ENCODE peak calls at places on chromosomes 13 and 19, in seven cellular contexts. S, G, A, U, E, O and V are unnamed samples.

GRCh38 chr13:32323912-32324311 is 8.6 kb downstream of the BRCA2 start:
- DNase-seq in S (no peak), G (no peak), A (no peak), U (no peak), E (no peak), O (no peak), V (no peak)

GRCh38 chr13:32262165-32262564 is 53.0 kb downstream of the ZAR1L start:
- DNase-seq in S (no peak), G (no peak), A (no peak), U (no peak), E (no peak), O (no peak), V (no peak)

GRCh38 chr13:20728579-20729300 is 25.2 kb downstream of the IL17D start:
- DNase-seq in S (no peak), G (no peak), A (no peak), U (no peak), E (no peak), O (no peak), V (no peak)

GRCh38 chr13:39273953-39274352 is 235.7 kb downstream of the NHLRC3 start:
- DNase-seq in S (no peak), G (peak; percentile 27), A (peak; percentile 22), U (no peak), E (peak; percentile 17), O (no peak), V (no peak)

GRCh38 chr19:30968210-30968609 is 381.0 kb downstream of the TSHZ3 start:
- DNase-seq in S (no peak), G (no peak), A (no peak), U (no peak), E (peak; percentile 30), O (no peak), V (no peak)

GRCh38 chr19:52997975-52998374 is 15.7 kb upstream of the ERVV-1 start:
- DNase-seq in S (no peak), G (no peak), A (no peak), U (no peak), E (no peak), O (no peak), V (no peak)

GRCh38 chr13:70747305-70747704 is 639.1 kb upstream of the KLHL1 start:
- DNase-seq in S (no peak), G (no peak), A (no peak), U (no peak), E (no peak), O (no peak), V (no peak)

GRCh38 chr19:14768001-14768400 is 10.4 kb downstream of the ADGRE2 start:
- DNase-seq in S (no peak), G (no peak), A (no peak), U (no peak), E (no peak), O (no peak), V (no peak)

GRCh38 chr13:45218689-45219088 is 17.8 kb upstream of the KCTD4 start:
- DNase-seq in S (no peak), G (no peak), A (no peak), U (no peak), E (no peak), O (no peak), V (no peak)

GRCh38 chr19:2221250-2221831 is 14.8 kb downstream of the PLEKHJ1 start:
- DNase-seq in S (no peak), G (no peak), A (no peak), U (no peak), E (no peak), O (no peak), V (no peak)
- H3K36me3 ChIP-seq in S (no peaks in the 10 kb centered on the region), G (peaks cover 6% of the 10 kb centered on the region), A (peaks cover 29% of the 10 kb centered on the region), U (peaks cover 16% of the 10 kb centered on the region), E (peaks cover 15% of the 10 kb centered on the region), O (peaks cover 26% of the 10 kb centered on the region), V (peaks cover 94% of the 10 kb centered on the region)

GRCh38 chr19:2199215-2199614 is 35.5 kb downstream of the DOT1L start:
- DNase-seq in S (no peak), G (no peak), A (no peak), U (no peak), E (no peak), O (no peak), V (no peak)

GRCh38 chr19:2198317-2198716 is 34.6 kb downstream of the DOT1L start:
- DNase-seq in S (no peak), G (no peak), A (no peak), U (no peak), E (no peak), O (no peak), V (no peak)

GRCh38 chr19:2195914-2196313 is 32.2 kb downstream of the DOT1L start:
- DNase-seq in S (no peak), G (no peak), A (no peak), U (no peak), E (no peak), O (no peak), V (no peak)

GRCh38 chr19:2195361-2195760 is 31.6 kb downstream of the DOT1L start:
- DNase-seq in S (no peak), G (no peak), A (no peak), U (no peak), E (no peak), O (no peak), V (no peak)

GRCh38 chr19:2197270-2197669 is 33.5 kb downstream of the DOT1L start:
- DNase-seq in S (no peak), G (no peak), A (no peak), U (no peak), E (no peak), O (no peak), V (no peak)
- H3K36me3 ChIP-seq in S (no peaks in the 10 kb centered on the region), G (peaks cover 5% of the 10 kb centered on the region), A (peaks cover 10% of the 10 kb centered on the region), U (peaks cover 8% of the 10 kb centered on the region), E (peaks cover 19% of the 10 kb centered on the region), O (peaks cover 12% of the 10 kb centered on the region), V (peaks cover 46% of the 10 kb centered on the region)

DNA sequence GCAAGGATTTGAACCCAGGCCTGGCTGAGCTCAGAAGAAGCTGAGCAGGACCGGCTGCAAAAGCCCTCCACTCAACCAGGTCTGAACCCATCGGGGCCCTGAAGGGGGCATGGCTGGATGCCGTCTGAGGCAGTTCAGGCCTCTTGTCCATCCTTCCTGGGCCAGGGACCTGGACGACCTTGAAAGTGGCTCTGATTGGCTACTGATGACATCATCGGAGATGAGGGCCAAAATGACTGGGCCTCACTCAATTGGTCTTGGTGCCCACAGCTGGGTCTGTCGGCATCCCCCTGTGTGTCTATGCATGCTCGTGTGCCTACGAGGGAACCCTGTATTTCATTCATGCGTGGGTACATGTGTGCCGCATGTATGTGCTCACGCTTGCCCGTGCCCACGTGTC is 71.8 kb downstream of the PTPRS start:
- DNase-seq in S (no peak), G (no peak), A (no peak), U (no peak), E (no peak), O (no peak), V (no peak)
- H3K36me3 ChIP-seq in S (no peaks in the 10 kb centered on the region), G (no peaks in the 10 kb centered on the region), A (peaks cover 9% of the 10 kb centered on the region), U (no peaks in the 10 kb centered on the region), E (no peaks in the 10 kb centered on the region), O (peaks cover 18% of the 10 kb centered on the region), V (peaks cover 31% of the 10 kb centered on the region)

GRCh38 chr19:3452456-3453068 is 27.8 kb downstream of the SMIM24 start:
- DNase-seq in S (no peak), G (no peak), A (no peak), U (no peak), E (no peak), O (no peak), V (no peak)
- H3K36me3 ChIP-seq in S (peaks cover 9% of the 10 kb centered on the region), G (no peaks in the 10 kb centered on the region), A (peaks cover 36% of the 10 kb centered on the region), U (peaks cover 11% of the 10 kb centered on the region), E (peaks cover 13% of the 10 kb centered on the region), O (peaks cover 47% of the 10 kb centered on the region), V (peaks cover 70% of the 10 kb centered on the region)

GRCh38 chr19:16429066-16429758 is 42.6 kb downstream of the EPS15L1 start:
- DNase-seq in S (peak; percentile 59), G (no peak), A (peak; percentile 48), U (peak; percentile 24), E (no peak), O (no peak), V (no peak)
- H3K36me3 ChIP-seq in S (no peaks in the 10 kb centered on the region), G (peaks cover 5% of the 10 kb centered on the region), A (peaks cover 18% of the 10 kb centered on the region), U (peaks cover 38% of the 10 kb centered on the region), E (peaks cover 11% of the 10 kb centered on the region), O (peaks cover 55% of the 10 kb centered on the region), V (peaks cover 51% of the 10 kb centered on the region)

DNA sequence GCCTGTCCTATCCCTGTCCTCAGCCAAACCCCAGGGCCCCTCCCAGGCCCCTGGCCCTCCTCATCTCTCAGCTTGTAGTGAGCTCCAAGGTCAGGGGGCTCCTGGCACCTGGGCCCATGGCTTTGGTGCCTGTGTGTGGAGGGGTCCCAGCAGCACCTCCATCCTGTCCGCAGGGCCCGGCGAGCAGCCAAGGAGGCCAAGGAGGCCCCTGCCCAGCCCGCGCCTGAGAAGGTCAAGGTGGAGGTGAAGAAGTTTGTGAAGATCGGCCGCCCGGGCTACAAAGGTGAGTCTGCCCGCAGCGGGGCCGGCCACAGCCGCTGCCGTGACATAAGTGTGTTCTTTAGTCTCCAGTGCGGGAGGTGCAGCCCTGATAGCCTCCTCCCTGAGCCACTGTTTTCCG is 3.9 kb upstream of the AMH start:
- DNase-seq in S (no peak), G (no peak), A (no peak), U (no peak), E (no peak), O (no peak), V (no peak)
- H3K36me3 ChIP-seq in S (peaks cover 27% of the 10 kb centered on the region), G (peaks cover 15% of the 10 kb centered on the region), A (peaks cover 41% of the 10 kb centered on the region), U (peaks cover 51% of the 10 kb centered on the region), E (peaks cover 48% of the 10 kb centered on the region), O (peaks cover 50% of the 10 kb centered on the region), V (peaks cover 52% of the 10 kb centered on the region)

DNA sequence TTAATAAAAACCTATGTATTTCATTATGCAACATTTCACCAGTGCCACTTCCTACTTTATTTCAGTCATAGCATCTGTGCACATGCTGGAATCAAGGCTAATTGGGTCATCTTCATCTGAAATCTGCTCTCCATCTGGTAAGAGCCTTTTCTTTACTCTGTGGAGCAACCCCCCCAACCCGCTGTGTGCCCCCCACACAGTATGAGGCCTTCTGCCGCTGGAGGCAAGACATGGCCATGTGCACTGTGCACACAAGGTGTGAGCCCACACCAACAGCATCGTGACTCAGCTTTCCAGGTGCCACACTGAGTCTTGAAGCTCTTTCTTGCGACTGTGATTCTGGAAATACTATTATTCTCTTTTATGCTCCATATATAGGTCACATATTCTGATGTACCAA is 471.0 kb downstream of the TBC1D4 start:
- DNase-seq in S (no peak), G (no peak), A (no peak), U (no peak), E (no peak), O (no peak), V (no peak)
- H3K36me3 ChIP-seq in S (no peaks in the 10 kb centered on the region), G (no peaks in the 10 kb centered on the region), A (no peaks in the 10 kb centered on the region), U (no peaks in the 10 kb centered on the region), E (no peaks in the 10 kb centered on the region), O (no peaks in the 10 kb centered on the region), V (no peaks in the 10 kb centered on the region)

DNA sequence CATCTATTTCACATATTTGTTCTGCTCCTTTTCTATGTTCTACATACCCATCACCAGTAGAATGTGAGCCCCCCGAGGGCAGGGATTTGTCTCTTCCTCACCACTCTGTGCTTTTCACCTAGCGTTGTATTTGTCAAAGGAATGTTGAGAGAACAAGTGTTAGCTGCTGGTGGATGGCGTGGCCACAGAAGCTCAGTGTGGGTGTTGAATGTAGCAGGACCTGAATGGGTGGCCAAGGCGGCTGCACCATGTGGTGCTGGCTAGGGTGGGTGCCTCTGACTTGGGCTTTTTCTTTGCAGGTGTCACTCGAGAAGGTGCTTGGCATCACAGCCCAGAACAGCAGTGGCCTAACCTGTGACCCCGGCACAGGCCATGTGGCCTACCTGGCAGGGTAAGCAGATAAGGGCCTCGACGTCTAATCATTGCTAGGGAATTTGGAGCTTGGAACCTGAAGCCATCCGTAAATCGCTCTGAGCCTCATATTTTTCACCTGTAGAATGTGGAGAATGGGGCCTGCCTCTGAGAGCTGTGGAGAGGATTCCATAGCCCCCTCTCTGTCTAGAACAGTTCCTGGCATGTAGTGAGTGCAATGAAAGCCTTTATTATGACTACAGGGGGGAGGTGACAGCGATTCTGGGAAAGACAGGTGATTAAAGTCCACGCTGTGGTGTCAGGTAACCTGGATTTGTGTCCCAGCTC is 3.9 kb downstream of the WDR62 start:
- DNase-seq in S (no peak), G (no peak), A (no peak), U (no peak), E (no peak), O (no peak), V (no peak)
- H3K36me3 ChIP-seq in S (no peaks in the 10 kb centered on the region), G (no peaks in the 10 kb centered on the region), A (no peaks in the 10 kb centered on the region), U (no peaks in the 10 kb centered on the region), E (no peaks in the 10 kb centered on the region), O (no peaks in the 10 kb centered on the region), V (no peaks in the 10 kb centered on the region)